ENCODE peak calls at places on chromosomes 4 and X, in seven cellular contexts. X is GM12864, T is AG04449, O is mucosa of descending colon, I is heart left ventricle, B is AG10803, L is adrenal gland. V is an unnamed sample.

GRCh38 chrX:154321624-154322023 is 26.0 kb downstream of the TKTL1 start:
- DNase-seq in X (no peak), T (no peak), O (no peak), I (no peak), B (no peak), L (no peak), V (no peak)

GRCh38 chr4:2537011-2537830 is 774 bp downstream of the FAM193A start:
- DNase-seq in X (no peak), T (no peak), O (peak), I (peak), B (peak), L (peak), V (peak)

GRCh38 chrX:1358793-1359476 is 22.4 kb downstream of the IL3RA start:
- DNase-seq in X (no peak), T (no peak), O (no peak), I (peak), B (no peak), L (no peak), V (no peak)

GRCh38 chrX:9858080-9858479 is 71.9 kb downstream of the SHROOM2 start:
- DNase-seq in X (no peak), T (no peak), O (no peak), I (no peak), B (no peak), L (no peak), V (no peak)

GRCh38 chr4:158347596-158347995 is 137.3 kb downstream of the TMEM144 start:
- DNase-seq in X (no peak), T (peak), O (no peak), I (no peak), B (peak), L (no peak), V (peak)

GRCh38 chr4:84324850-84325249 is 174.2 kb downstream of the NKX6-1 start:
- DNase-seq in X (no peak), T (no peak), O (no peak), I (peak), B (no peak), L (no peak), V (no peak)

GRCh38 chr4:7419961-7420660 is 14.6 kb downstream of the PSAPL1 start:
- DNase-seq in X (no peak), T (no peak), O (no peak), I (peak), B (no peak), L (peak), V (no peak)

GRCh38 chrX:45851434-45851991 is 650.8 kb upstream of the DIPK2B start:
- DNase-seq in X (no peak), T (no peak), O (peak), I (peak), B (peak), L (no peak), V (no peak)

GRCh38 chr4:185523862-185524261 is 11.4 kb downstream of the PDLIM3 start:
- DNase-seq in X (no peak), T (no peak), O (no peak), I (no peak), B (no peak), L (no peak), V (no peak)

GRCh38 chr4:130210871-130211270 is 1114.9 kb downstream of the C4orf33 start:
- DNase-seq in X (no peak), T (peak), O (no peak), I (no peak), B (peak), L (no peak), V (peak)

GRCh38 chrX:122055979-122056715 is 1008.7 kb downstream of the GLUD2 start:
- DNase-seq in X (no peak), T (no peak), O (no peak), I (no peak), B (no peak), L (no peak), V (peak)

GRCh38 chrX:134572816-134573682 is 85.2 kb downstream of the PLAC1 start:
- DNase-seq in X (no peak), T (no peak), O (no peak), I (no peak), B (no peak), L (no peak), V (peak)

GRCh38 chrX:154026136-154026806 is 6.6 kb upstream of the IRAK1 start:
- DNase-seq in X (no peak), T (no peak), O (no peak), I (no peak), B (peak), L (no peak), V (peak)

GRCh38 chr4:123939621-123940020 is 543.0 kb downstream of the SPRY1 start:
- DNase-seq in X (no peak), T (peak), O (no peak), I (no peak), B (peak), L (no peak), V (peak)

GRCh38 chr4:182488886-182489285 is 245.7 kb downstream of the TENM3 start:
- DNase-seq in X (no peak), T (no peak), O (no peak), I (no peak), B (no peak), L (no peak), V (no peak)

GRCh38 chr4:53863163-53863562 is 201.2 kb downstream of the CHIC2 start:
- DNase-seq in X (no peak), T (no peak), O (no peak), I (no peak), B (peak), L (no peak), V (peak)

GRCh38 chrX:8846271-8846670 is 45.1 kb upstream of the FAM9A start:
- DNase-seq in X (no peak), T (no peak), O (no peak), I (no peak), B (no peak), L (no peak), V (no peak)

GRCh38 chr4:24686866-24687672 is 102.7 kb upstream of the DHX15 start:
- DNase-seq in X (no peak), T (no peak), O (peak), I (no peak), B (peak), L (no peak), V (peak)

GRCh38 chr4:33512397-33512796 is 2731.9 kb downstream of the ARAP2 start:
- DNase-seq in X (no peak), T (no peak), O (no peak), I (no peak), B (no peak), L (no peak), V (no peak)

GRCh38 chrX:70033348-70033747 is 16.4 kb downstream of the AWAT2 start:
- DNase-seq in X (no peak), T (no peak), O (peak), I (no peak), B (peak), L (no peak), V (peak)

GRCh38 chr4:184444215-184444952 is 30.0 kb downstream of the IRF2 start:
- DNase-seq in X (no peak), T (no peak), O (no peak), I (no peak), B (peak), L (no peak), V (no peak)

GRCh38 chr4:159047478-159048165 is 55.3 kb upstream of the RAPGEF2 start:
- DNase-seq in X (no peak), T (no peak), O (no peak), I (no peak), B (no peak), L (peak), V (peak)

GRCh38 chrX:69133561-69134542 is 31.4 kb downstream of the PJA1 start:
- DNase-seq in X (no peak), T (no peak), O (peak), I (no peak), B (peak), L (peak), V (peak)

GRCh38 chr4:654871-655734 is 19.0 kb downstream of the ATP5ME start:
- DNase-seq in X (no peak), T (no peak), O (no peak), I (no peak), B (no peak), L (no peak), V (no peak)

GRCh38 chr4:83054928-83055327 is 19.9 kb downstream of the COPS4 start:
- DNase-seq in X (no peak), T (no peak), O (peak), I (no peak), B (peak), L (no peak), V (peak)
- TF ChIP-seq CTCF in X (peak), T (no peak), O (no peak), I (no peak), B (peak), L (peak), V (peak)

GRCh38 chrX:119690921-119691716 is 1.8 kb downstream of the SEPTIN6 start:
- DNase-seq in X (no peak), T (no peak), O (no peak), I (no peak), B (peak), L (peak), V (peak)
- H3K4me3 ChIP-seq in X (peak), T (peak), O (no peak), I (peak), B (peak), L (no peak), V (no peak)

GRCh38 chrX:111719426-111720210 is 38.6 kb downstream of the ALG13 start:
- DNase-seq in X (no peak), T (peak), O (no peak), I (no peak), B (peak), L (no peak), V (peak)
- TF ChIP-seq CTCF in X (peak), T (no peak), O (no peak), I (no peak), B (peak), L (peak), V (peak)

DNA sequence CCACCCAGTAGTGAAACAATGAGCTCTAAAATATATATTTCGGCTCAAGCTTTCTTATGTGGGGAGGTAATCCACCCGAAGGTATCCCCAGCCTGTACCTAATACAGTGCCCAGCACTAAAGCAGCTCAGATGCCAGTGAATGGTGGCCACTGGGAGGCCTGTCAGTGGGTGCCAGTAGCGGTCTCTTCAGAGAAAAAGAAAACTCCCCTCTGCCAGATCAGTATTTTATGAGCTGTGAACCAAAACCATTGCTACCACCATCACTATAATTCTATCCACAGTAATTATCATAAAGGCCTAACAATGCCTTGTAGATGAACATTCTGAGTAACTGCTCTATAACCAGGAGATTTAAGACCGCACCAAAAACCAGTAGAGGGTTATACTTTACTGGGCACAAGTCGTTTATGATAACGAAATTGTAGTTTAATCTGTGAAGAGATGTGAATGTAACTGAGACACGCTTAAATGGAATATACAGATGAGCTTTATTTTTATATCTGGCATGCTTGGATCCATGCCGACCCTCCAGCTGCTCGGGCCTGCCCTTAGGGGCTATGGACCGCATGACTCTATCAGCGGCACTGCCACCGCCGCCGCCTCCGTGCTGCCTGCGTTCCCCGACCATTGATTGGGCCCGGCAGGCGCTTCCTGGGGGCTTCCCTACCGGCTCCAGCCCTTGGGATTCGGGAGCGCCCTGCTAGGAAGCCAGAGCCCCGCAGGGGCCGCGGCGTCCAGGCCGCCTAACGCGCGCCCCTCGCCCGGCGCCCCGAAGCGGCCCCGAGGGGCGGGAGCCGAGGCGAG is 586 bp upstream of the NFKB1 start:
- DNase-seq in X (no peak), T (no peak), O (peak), I (peak), B (peak), L (peak), V (peak)
- H3K4me3 ChIP-seq in X (peak), T (peak), O (peak), I (peak), B (peak), L (peak), V (peak)

DNA sequence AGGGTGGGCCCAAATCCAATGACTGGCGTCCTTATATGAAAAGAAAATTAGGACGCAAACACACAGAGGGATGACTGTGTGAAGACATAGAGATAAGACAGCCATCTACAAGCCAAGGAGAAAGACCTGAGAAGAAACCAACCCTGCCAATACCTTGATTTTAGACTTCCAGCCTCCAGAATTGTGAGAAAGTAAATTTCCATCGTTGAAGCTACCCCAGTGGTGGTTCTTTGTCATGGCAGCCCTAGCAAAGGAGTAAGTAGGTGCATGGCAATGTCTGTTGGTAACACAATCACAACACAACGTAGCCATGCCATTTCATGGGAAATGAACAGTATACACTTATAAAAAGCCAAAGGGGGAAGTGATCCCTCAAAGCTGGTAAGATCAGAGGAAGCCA is 25.3 kb downstream of the SMIM20 start:
- DNase-seq in X (no peak), T (no peak), O (no peak), I (no peak), B (no peak), L (no peak), V (no peak)
- TF ChIP-seq CTCF in X (peak), T (no peak), O (no peak), I (no peak), B (peak), L (peak), V (peak)

DNA sequence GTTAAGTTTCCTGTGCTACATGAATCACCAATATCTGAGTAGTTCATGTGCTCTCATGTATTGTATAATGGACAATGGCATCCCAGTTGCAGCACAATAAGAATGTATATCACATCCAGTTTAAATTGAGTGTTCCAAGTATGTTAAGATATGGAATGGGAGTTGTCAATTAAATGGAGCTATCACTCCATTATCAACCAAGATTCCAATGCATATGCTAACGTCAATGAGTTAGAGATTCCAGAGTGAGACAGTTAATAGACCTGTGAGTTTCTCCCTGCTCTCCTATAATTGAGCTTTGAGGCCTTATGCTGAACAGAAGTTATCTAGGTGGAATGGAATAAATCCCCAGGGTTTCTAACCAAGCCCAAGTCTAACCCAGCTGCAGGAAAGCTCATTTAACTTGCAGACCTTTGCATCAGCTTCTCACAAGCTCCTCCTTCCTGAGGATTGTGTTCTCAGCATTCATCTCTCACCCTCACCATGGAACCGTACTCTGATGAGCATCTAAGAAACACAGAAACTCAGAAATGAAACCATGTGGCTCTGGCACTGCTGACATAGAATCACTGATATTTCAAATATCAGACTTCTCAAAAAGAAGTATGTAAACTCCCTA is 84.8 kb downstream of the TIGD2 start:
- DNase-seq in X (no peak), T (no peak), O (no peak), I (no peak), B (peak), L (no peak), V (no peak)
- H3K4me3 ChIP-seq in X (no peak), T (no peak), O (no peak), I (no peak), B (no peak), L (no peak), V (no peak)

GRCh38 chr4:85457752-85458467 is 17.0 kb upstream of the ARHGAP24 start:
- DNase-seq in X (no peak), T (no peak), O (peak), I (no peak), B (no peak), L (no peak), V (no peak)

GRCh38 chr4:85459736-85460135 is 15.2 kb upstream of the ARHGAP24 start:
- DNase-seq in X (no peak), T (no peak), O (peak), I (no peak), B (no peak), L (no peak), V (no peak)

GRCh38 chr4:85452073-85452764 is 22.7 kb upstream of the ARHGAP24 start:
- DNase-seq in X (no peak), T (no peak), O (no peak), I (no peak), B (peak), L (no peak), V (no peak)

DNA sequence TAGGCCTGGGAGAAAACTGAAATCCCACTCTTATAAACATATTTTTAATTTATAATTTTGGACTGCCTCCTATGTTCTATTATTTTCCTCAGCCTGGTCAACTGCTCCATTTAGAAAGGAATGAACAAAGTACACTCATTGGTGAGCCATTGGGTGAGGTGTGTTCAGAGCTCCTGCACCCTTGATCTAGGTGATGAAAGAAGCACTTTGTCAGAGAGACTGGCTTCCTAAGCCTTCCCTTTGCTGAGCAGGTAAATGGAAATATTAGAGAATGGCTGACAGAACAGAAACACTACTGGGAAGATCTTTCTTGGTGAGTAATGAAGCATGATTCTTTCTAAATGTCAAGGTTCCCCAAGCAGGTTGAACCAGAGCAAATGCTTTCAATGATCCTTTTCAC is 19.0 kb upstream of the ARHGAP24 start:
- DNase-seq in X (no peak), T (no peak), O (no peak), I (no peak), B (no peak), L (no peak), V (no peak)
- TF ChIP-seq CTCF in X (no peak), T (no peak), O (no peak), I (no peak), B (no peak), L (no peak), V (no peak)